ENCODE peak calls at places on chromosomes 5 and 9, in five cellular contexts. Y, M, R, G and C are unnamed samples.

GRCh38 chr9:136833381-136834142 is 8.7 kb upstream of the AJM1 start:
- DNase-seq in R (no peak), G (no peak), Y (no peak), M (peak; percentile 18), C (peak; percentile 31)

GRCh38 chr5:891837-892389 is 688 bp downstream of the BRD9 start:
- DNase-seq in R (peak; percentile 29), Y (no peak), M (no peak), G (no peak), C (no peak)

GRCh38 chr9:132319421-132320110 is 35.2 kb downstream of the SETX start:
- DNase-seq in M (no peak), R (no peak), G (no peak), Y (no peak), C (no peak)

GRCh38 chr9:134944351-134944802 is 26.7 kb upstream of the FCN1 start:
- DNase-seq in G (no peak), M (no peak), R (no peak), Y (no peak), C (peak; percentile 55)

GRCh38 chr5:79845448-79846197 is 145.4 kb downstream of the MTX3 start:
- DNase-seq in M (no peak), G (no peak), R (no peak), Y (no peak), C (peak; percentile 45)

GRCh38 chr5:72366324-72366976 is 46.3 kb downstream of the PTCD2 start:
- DNase-seq in M (peak; percentile 46), Y (no peak), R (peak; percentile 63), G (no peak), C (no peak)

GRCh38 chr5:73901045-73901444 is 275.0 kb downstream of the ARHGEF28 start:
- DNase-seq in Y (no peak), M (peak; percentile 34), G (no peak), R (peak; percentile 50), C (no peak)

GRCh38 chr9:87064311-87064710 is 117.0 kb upstream of the GAS1 start:
- DNase-seq in R (no peak), G (no peak), M (no peak), Y (no peak), C (no peak)

GRCh38 chr9:116451500-116451899 is 235.6 kb upstream of the TRIM32 start:
- DNase-seq in Y (no peak), M (no peak), G (no peak), R (no peak), C (no peak)

GRCh38 chr9:14271078-14271673 is 42.8 kb downstream of the NFIB start:
- DNase-seq in Y (no peak), R (peak; percentile 40), M (peak; percentile 74), G (no peak), C (peak; percentile 75)

GRCh38 chr5:18483386-18483785 is 849.1 kb downstream of the TAF11L14 start:
- DNase-seq in M (no peak), Y (no peak), G (no peak), R (no peak), C (no peak)

GRCh38 chr9:2116073-2116472 is 100.9 kb downstream of the SMARCA2 start:
- DNase-seq in M (no peak), R (no peak), Y (no peak), G (no peak), C (no peak)

GRCh38 chr9:121700165-121700830 is 48.9 kb downstream of the DAB2IP start:
- DNase-seq in M (peak; percentile 72), G (no peak), Y (peak; percentile 87), R (peak; percentile 75), C (peak; percentile 87)
- H3K27ac ChIP-seq in M (peak overlapping the region; percentile 85), G (no peak overlapping the region), Y (peak overlapping the region; percentile 80), R (peak overlapping the region; percentile 66), C (peak overlapping the region; percentile 48)

DNA sequence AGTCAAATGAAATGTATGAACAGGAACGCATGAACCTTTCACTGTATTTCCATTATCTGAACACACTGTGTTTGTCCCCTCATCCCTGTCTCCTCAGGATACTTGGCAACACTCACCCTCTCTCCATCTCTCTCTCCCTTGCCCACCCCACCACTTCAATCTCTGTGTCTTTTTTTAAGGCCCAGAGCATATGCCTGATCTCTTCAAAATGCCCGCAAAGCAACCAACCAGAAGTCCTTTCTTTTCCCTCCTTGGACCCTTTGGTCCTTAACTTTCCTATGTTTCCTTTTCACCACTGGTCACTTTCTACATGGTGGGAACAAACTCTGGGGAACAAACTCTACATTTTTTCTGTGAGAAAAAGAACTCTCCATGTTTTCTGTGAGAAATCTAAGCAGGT is 3.2 kb upstream of the IRF1 start:
- DNase-seq in G (no peak), R (no peak), M (no peak), Y (no peak), C (peak; percentile 2)
- H3K27ac ChIP-seq in G (peak overlapping the region; percentile 100), R (peak overlapping the region; percentile 98), M (peak overlapping the region; percentile 99), Y (peak overlapping the region; percentile 98), C (peak overlapping the region; percentile 90)

DNA sequence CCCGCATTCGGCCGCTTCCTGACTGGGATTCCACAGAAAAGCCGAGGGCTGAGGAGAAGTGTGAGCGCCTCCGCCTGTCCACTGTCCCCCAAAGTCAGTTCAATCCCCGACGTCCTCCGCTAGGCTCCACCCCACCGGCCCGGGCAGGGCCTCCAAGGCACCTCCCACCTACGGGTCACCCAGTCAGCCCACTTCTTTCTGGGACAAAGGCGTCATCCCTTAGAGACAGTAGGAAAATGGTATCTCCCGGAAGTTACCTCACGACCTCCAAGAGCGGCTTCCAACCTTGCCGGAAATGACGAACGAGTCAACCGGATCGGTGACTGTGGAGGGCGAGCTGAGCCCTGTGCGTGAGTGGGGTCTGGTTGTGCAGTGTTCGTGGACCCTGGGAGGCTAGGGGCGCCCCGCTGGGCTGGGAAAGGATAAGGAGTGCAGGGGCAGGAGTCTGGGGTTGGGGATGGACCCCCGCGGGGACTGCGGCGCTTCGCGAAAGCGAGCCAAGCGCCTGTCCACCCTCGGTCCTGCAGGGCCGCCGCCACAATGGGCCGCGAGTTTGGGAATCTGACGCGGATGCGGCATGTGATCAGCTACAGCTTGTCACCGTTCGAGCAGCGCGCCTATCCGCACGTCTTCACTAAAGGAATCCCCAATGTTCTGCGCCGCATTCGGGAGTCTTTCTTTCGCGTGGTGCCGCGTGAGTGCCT is at the start of the genes GDF9 and UQCRQ:
- DNase-seq in M (peak; percentile 95), G (peak; percentile 86), Y (peak; percentile 96), R (peak; percentile 96), C (peak; percentile 97)
- H3K27ac ChIP-seq in M (peak within 1 kb of the TSS; percentile 97), G (peak within 1 kb of the TSS; percentile 88), Y (peak within 1 kb of the TSS; percentile 93), R (peak within 1 kb of the TSS; percentile 97), C (peak within 1 kb of the TSS; percentile 96)

GRCh38 chr5:169719360-169720314 is 82.6 kb downstream of the DOCK2 start:
- DNase-seq in M (no peak), G (no peak), Y (no peak), R (no peak), C (no peak)
- H3K27ac ChIP-seq in M (no peak overlapping the region), G (no peak overlapping the region), Y (no peak overlapping the region), R (no peak overlapping the region), C (no peak overlapping the region)